ENCODE peak calls at places on chromosome 5, in four cellular contexts. One of them, this sample, is unnamed.

GRCh38 chr5:141763526-141763925 is 81.5 kb upstream of the ARAP3 start:
- DNase-seq in effector memory CD8-positive, alpha-beta T cell: no peak
- DNase-seq in activated T-cell treated with anti-CD3 and anti-CD28 coated beads, Interleukin-2, amount 50 U/mL, for 72 hours: no peak
- DNase-seq in adipocyte: no peak
- DNase-seq in this sample: no peak

GRCh38 chr5:116814656-116815055 is 240.0 kb upstream of the SEMA6A start:
- DNase-seq in effector memory CD8-positive, alpha-beta T cell: no peak
- DNase-seq in activated T-cell treated with anti-CD3 and anti-CD28 coated beads, Interleukin-2, amount 50 U/mL, for 72 hours: no peak
- DNase-seq in adipocyte: no peak
- DNase-seq in this sample: no peak

GRCh38 chr5:90602681-90603080 is 44.1 kb downstream of the ADGRV1 start:
- DNase-seq in effector memory CD8-positive, alpha-beta T cell: no peak
- DNase-seq in activated T-cell treated with anti-CD3 and anti-CD28 coated beads, Interleukin-2, amount 50 U/mL, for 72 hours: no peak
- DNase-seq in adipocyte: no peak
- DNase-seq in this sample: no peak

GRCh38 chr5:157612071-157612476 is 36.5 kb upstream of the ADAM19 start:
- DNase-seq in effector memory CD8-positive, alpha-beta T cell: no peak
- DNase-seq in activated T-cell treated with anti-CD3 and anti-CD28 coated beads, Interleukin-2, amount 50 U/mL, for 72 hours: no peak
- DNase-seq in adipocyte: no peak
- DNase-seq in this sample: no peak

GRCh38 chr5:1411099-1411498 is 34.1 kb downstream of the SLC6A3 start:
- DNase-seq in effector memory CD8-positive, alpha-beta T cell: no peak
- DNase-seq in activated T-cell treated with anti-CD3 and anti-CD28 coated beads, Interleukin-2, amount 50 U/mL, for 72 hours: no peak
- DNase-seq in adipocyte: no peak
- DNase-seq in this sample: no peak

GRCh38 chr5:61916621-61917620 is 389.1 kb upstream of the KIF2A start:
- DNase-seq in effector memory CD8-positive, alpha-beta T cell: no peak
- DNase-seq in activated T-cell treated with anti-CD3 and anti-CD28 coated beads, Interleukin-2, amount 50 U/mL, for 72 hours: no peak
- DNase-seq in adipocyte: no peak
- DNase-seq in this sample: no peak

GRCh38 chr5:39231705-39232525 is 12.6 kb upstream of the FYB1 start:
- DNase-seq in effector memory CD8-positive, alpha-beta T cell: no peak
- DNase-seq in activated T-cell treated with anti-CD3 and anti-CD28 coated beads, Interleukin-2, amount 50 U/mL, for 72 hours: peak; percentile 77
- DNase-seq in adipocyte: peak; percentile 28
- DNase-seq in this sample: no peak

GRCh38 chr5:126965487-126965886 is 64.9 kb downstream of the MARCHF3 start:
- DNase-seq in effector memory CD8-positive, alpha-beta T cell: no peak
- DNase-seq in activated T-cell treated with anti-CD3 and anti-CD28 coated beads, Interleukin-2, amount 50 U/mL, for 72 hours: no peak
- DNase-seq in adipocyte: no peak
- DNase-seq in this sample: no peak

GRCh38 chr5:14476791-14477435 is 104.7 kb upstream of the OTULINL start:
- DNase-seq in effector memory CD8-positive, alpha-beta T cell: no peak
- DNase-seq in activated T-cell treated with anti-CD3 and anti-CD28 coated beads, Interleukin-2, amount 50 U/mL, for 72 hours: no peak
- DNase-seq in adipocyte: peak; percentile 40
- DNase-seq in this sample: no peak

GRCh38 chr5:125409496-125410351 is 663.3 kb upstream of the ZNF608 start:
- DNase-seq in effector memory CD8-positive, alpha-beta T cell: no peak
- DNase-seq in activated T-cell treated with anti-CD3 and anti-CD28 coated beads, Interleukin-2, amount 50 U/mL, for 72 hours: no peak
- DNase-seq in adipocyte: peak; percentile 36
- DNase-seq in this sample: no peak

GRCh38 chr5:56900395-56900794 is 9.0 kb upstream of the SETD9 start:
- DNase-seq in effector memory CD8-positive, alpha-beta T cell: no peak
- DNase-seq in activated T-cell treated with anti-CD3 and anti-CD28 coated beads, Interleukin-2, amount 50 U/mL, for 72 hours: no peak
- DNase-seq in adipocyte: peak; percentile 25
- DNase-seq in this sample: no peak